ENCODE peak calls at places on chromosomes 5 and 9, in eight cellular contexts. X is uterus, P is GM23248, V is left lung, A is A673, H is foreskin fibroblast, Q is BE2C, W is astrocyte of the spinal cord. R is an unnamed sample.

GRCh38 chr5:174159327-174160247 is 114.1 kb downstream of the NSG2 start:
- DNase-seq in V (no peak), H (peak), A (no peak), X (no peak), W (peak), P (peak), Q (no peak), R (no peak)

GRCh38 chr9:125146247-125146646 is 2.9 kb upstream of the SCAI start:
- DNase-seq in P (peak), V (no peak), A (no peak), X (no peak), H (peak), Q (no peak), W (peak), R (no peak)

GRCh38 chr5:168649306-168649705 is 70.1 kb upstream of the PANK3 start:
- DNase-seq in V (no peak), H (peak), W (no peak), X (no peak), A (no peak), P (peak), Q (no peak), R (no peak)

GRCh38 chr5:143560378-143560777 is 156.9 kb upstream of the NR3C1 start:
- DNase-seq in V (no peak), Q (no peak), A (no peak), H (no peak), W (no peak), X (no peak), P (no peak), R (no peak)

GRCh38 chr5:170300361-170301013 is 2.9 kb upstream of the LCP2 start:
- DNase-seq in W (no peak), H (no peak), Q (no peak), V (peak), P (no peak), A (no peak), X (no peak), R (no peak)

GRCh38 chr5:39947657-39948056 is 522.9 kb upstream of the DAB2 start:
- DNase-seq in P (peak), A (no peak), Q (no peak), W (peak), H (no peak), V (no peak), X (no peak), R (no peak)

GRCh38 chr9:114954986-114955623 is 24.7 kb upstream of the TNFSF8 start:
- DNase-seq in W (no peak), A (no peak), P (no peak), X (no peak), Q (no peak), V (no peak), H (no peak), R (no peak)

GRCh38 chr9:94840738-94841137 is 114.2 kb downstream of the AOPEP start:
- DNase-seq in A (no peak), P (no peak), Q (no peak), W (no peak), X (no peak), V (no peak), H (no peak), R (no peak)

GRCh38 chr5:10691826-10692785 is 68.9 kb downstream of the DAP start:
- DNase-seq in P (peak), V (no peak), X (no peak), H (peak), Q (no peak), A (no peak), W (peak), R (no peak)

GRCh38 chr9:34623386-34624235 is 3.3 kb upstream of the DCTN3 start:
- DNase-seq in Q (no peak), V (no peak), X (no peak), W (no peak), P (no peak), A (no peak), H (no peak), R (no peak)

GRCh38 chr5:121630402-121630801 is 221.3 kb upstream of the FTMT start:
- DNase-seq in X (no peak), A (peak), Q (peak), V (no peak), H (peak), W (peak), P (peak), R (no peak)

GRCh38 chr5:140014751-140015150 is 28.3 kb downstream of the NRG2 start:
- DNase-seq in Q (no peak), W (no peak), H (no peak), V (no peak), P (no peak), X (no peak), A (no peak), R (no peak)

GRCh38 chr9:84669293-84670105 is at the start of gene NTRK2:
- DNase-seq in W (peak), X (no peak), V (no peak), P (peak), A (peak), Q (no peak), H (peak), R (no peak)

GRCh38 chr5:93967923-93968322 is 226.5 kb upstream of the POU5F2 start:
- DNase-seq in V (no peak), W (no peak), H (no peak), Q (no peak), P (no peak), X (no peak), A (no peak), R (no peak)

GRCh38 chr9:132078369-132079356 is 1.0 kb downstream of the MED27 start:
- DNase-seq in P (peak), V (no peak), X (no peak), W (peak), A (peak), H (peak), Q (peak), R (no peak)

GRCh38 chr9:21996858-21997257 is 2.3 kb downstream of the CDKN2B-AS1 start:
- DNase-seq in X (no peak), H (no peak), A (no peak), W (no peak), V (no peak), P (no peak), Q (no peak), R (no peak)

GRCh38 chr5:128436825-128437224 is 101.2 kb downstream of the FBN2 start:
- DNase-seq in A (no peak), P (peak), X (no peak), Q (no peak), W (peak), V (no peak), H (peak), R (no peak)

GRCh38 chr5:179187681-179188575 is 127.8 kb downstream of the ZNF354C start:
- DNase-seq in H (no peak), W (no peak), V (no peak), A (no peak), P (no peak), X (no peak), Q (peak), R (no peak)

GRCh38 chr9:38226491-38226951 is 157.5 kb upstream of the SHB start:
- DNase-seq in A (no peak), Q (peak), H (no peak), X (no peak), V (no peak), W (no peak), P (peak), R (peak)

GRCh38 chr9:75274781-75275180 is 186.5 kb downstream of the OSTF1 start:
- DNase-seq in V (no peak), H (no peak), W (no peak), X (no peak), P (no peak), A (no peak), Q (no peak), R (no peak)

GRCh38 chr9:104286792-104287191 is 192.7 kb downstream of the SMC2 start:
- DNase-seq in H (no peak), P (no peak), X (no peak), V (no peak), A (no peak), Q (no peak), W (no peak), R (no peak)

GRCh38 chr5:14174235-14174636 is 31.1 kb downstream of the TRIO start:
- DNase-seq in W (no peak), Q (no peak), A (peak), P (no peak), X (no peak), H (no peak), V (no peak), R (no peak)

GRCh38 chr5:610011-610743 is 2.0 kb upstream of the CEP72 start:
- DNase-seq in P (no peak), W (no peak), A (no peak), Q (no peak), H (no peak), X (no peak), V (peak), R (no peak)

GRCh38 chr5:20601678-20602100 is 613.7 kb upstream of the CDH18 start:
- DNase-seq in X (no peak), P (peak), A (peak), H (no peak), W (peak), V (no peak), Q (peak), R (no peak)

GRCh38 chr5:56259002-56259511 is 25.9 kb upstream of the ANKRD55 start:
- DNase-seq in X (no peak), A (no peak), Q (no peak), W (peak), P (peak), V (no peak), H (peak), R (no peak)

GRCh38 chr9:22401671-22402070 is 45.0 kb upstream of the DMRTA1 start:
- DNase-seq in Q (no peak), W (peak), V (no peak), A (no peak), X (no peak), H (no peak), P (no peak), R (no peak)

GRCh38 chr9:26603637-26604036 is 289.0 kb downstream of the CAAP1 start:
- DNase-seq in V (no peak), A (no peak), W (no peak), P (no peak), H (no peak), Q (no peak), X (no peak), R (no peak)

GRCh38 chr9:26605367-26605766 is 287.2 kb downstream of the CAAP1 start:
- DNase-seq in Q (no peak), W (no peak), V (peak), H (no peak), X (no peak), P (no peak), A (no peak), R (peak)

GRCh38 chr9:26604076-26604662 is 288.4 kb downstream of the CAAP1 start:
- DNase-seq in Q (no peak), P (no peak), H (no peak), V (no peak), W (no peak), A (no peak), X (no peak), R (no peak)
- H3K4me3 ChIP-seq in Q (no peak), P (no peak), H (no peak), V (no peak), W (no peak), A (no peak), X (no peak), R (no peak)

GRCh38 chr9:7912037-7912535 is 112.5 kb upstream of the DMAC1 start:
- DNase-seq in P (no peak), H (no peak), X (no peak), V (no peak), W (no peak), Q (no peak), A (no peak), R (no peak)
- H3K4me3 ChIP-seq in P (no peak), H (no peak), X (no peak), V (no peak), W (no peak), Q (no peak), A (no peak), R (no peak)

GRCh38 chr5:103562084-103562452 is 521 bp downstream of the NUDT12 start:
- DNase-seq in A (peak), Q (no peak), P (peak), W (no peak), V (peak), X (no peak), H (no peak), R (no peak)
- H3K4me3 ChIP-seq in A (peak), Q (peak), P (peak), W (peak), V (peak), X (peak), H (peak), R (peak)

DNA sequence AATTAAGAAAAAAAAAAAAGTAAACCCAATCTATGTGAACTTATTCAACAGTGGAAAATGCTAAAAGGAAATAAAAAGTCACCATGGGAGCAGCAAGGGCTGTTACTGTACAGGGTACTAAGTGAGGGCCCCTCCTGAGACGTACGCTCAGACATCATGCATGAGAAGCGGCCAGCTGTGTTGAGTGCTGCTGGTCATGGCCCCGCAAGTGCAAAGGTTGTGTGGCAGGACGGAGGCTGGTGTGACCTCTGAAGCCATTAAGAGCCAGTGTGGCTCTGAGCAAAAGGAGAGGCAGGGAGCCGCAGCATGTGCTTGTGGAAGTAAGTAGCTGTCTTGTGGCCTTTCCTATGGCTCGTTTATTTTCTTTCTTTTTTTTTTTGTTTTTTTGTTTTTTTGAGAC is 3.1 kb upstream of the ZNF79 start:
- DNase-seq in V (no peak), A (no peak), H (no peak), Q (no peak), W (no peak), P (no peak), X (no peak), R (no peak)
- H3K4me3 ChIP-seq in V (no peak), A (no peak), H (no peak), Q (no peak), W (no peak), P (no peak), X (no peak), R (no peak)

GRCh38 chr9:133945314-133945975 is 46.7 kb downstream of the VAV2 start:
- DNase-seq in H (no peak), X (no peak), V (no peak), W (no peak), Q (no peak), P (no peak), A (no peak), R (peak)

GRCh38 chr9:133944746-133945135 is 47.4 kb downstream of the VAV2 start:
- DNase-seq in V (no peak), W (peak), X (no peak), Q (peak), P (peak), A (no peak), H (peak), R (peak)

GRCh38 chr9:133946840-133947486 is 45.2 kb downstream of the VAV2 start:
- DNase-seq in V (no peak), A (no peak), Q (no peak), P (no peak), H (no peak), X (no peak), W (no peak), R (peak)

GRCh38 chr9:133948138-133948537 is 44.0 kb downstream of the VAV2 start:
- DNase-seq in H (no peak), X (no peak), P (no peak), A (no peak), W (no peak), Q (no peak), V (no peak), R (peak)

GRCh38 chr9:133945977-133946753 is 46.0 kb downstream of the VAV2 start:
- DNase-seq in A (no peak), W (no peak), H (no peak), V (no peak), Q (peak), P (no peak), X (no peak), R (peak)
- H3K4me3 ChIP-seq in A (no peak), W (no peak), H (no peak), V (no peak), Q (no peak), P (no peak), X (no peak), R (no peak)

GRCh38 chr5:43036409-43036808 is 3.7 kb downstream of the ANXA2R start:
- DNase-seq in X (no peak), A (no peak), H (no peak), P (no peak), V (no peak), W (no peak), Q (no peak), R (no peak)

GRCh38 chr5:43039115-43039467 is 1.0 kb downstream of the ANXA2R start:
- DNase-seq in P (no peak), A (no peak), Q (no peak), W (no peak), V (no peak), H (no peak), X (no peak), R (no peak)

GRCh38 chr5:43038523-43038989 is 1.6 kb downstream of the ANXA2R start:
- DNase-seq in Q (no peak), P (no peak), A (no peak), X (no peak), H (peak), W (peak), V (no peak), R (no peak)

GRCh38 chr5:43037929-43038510 is 2.1 kb downstream of the ANXA2R start:
- DNase-seq in X (no peak), P (peak), A (peak), H (peak), V (no peak), W (peak), Q (no peak), R (no peak)

DNA sequence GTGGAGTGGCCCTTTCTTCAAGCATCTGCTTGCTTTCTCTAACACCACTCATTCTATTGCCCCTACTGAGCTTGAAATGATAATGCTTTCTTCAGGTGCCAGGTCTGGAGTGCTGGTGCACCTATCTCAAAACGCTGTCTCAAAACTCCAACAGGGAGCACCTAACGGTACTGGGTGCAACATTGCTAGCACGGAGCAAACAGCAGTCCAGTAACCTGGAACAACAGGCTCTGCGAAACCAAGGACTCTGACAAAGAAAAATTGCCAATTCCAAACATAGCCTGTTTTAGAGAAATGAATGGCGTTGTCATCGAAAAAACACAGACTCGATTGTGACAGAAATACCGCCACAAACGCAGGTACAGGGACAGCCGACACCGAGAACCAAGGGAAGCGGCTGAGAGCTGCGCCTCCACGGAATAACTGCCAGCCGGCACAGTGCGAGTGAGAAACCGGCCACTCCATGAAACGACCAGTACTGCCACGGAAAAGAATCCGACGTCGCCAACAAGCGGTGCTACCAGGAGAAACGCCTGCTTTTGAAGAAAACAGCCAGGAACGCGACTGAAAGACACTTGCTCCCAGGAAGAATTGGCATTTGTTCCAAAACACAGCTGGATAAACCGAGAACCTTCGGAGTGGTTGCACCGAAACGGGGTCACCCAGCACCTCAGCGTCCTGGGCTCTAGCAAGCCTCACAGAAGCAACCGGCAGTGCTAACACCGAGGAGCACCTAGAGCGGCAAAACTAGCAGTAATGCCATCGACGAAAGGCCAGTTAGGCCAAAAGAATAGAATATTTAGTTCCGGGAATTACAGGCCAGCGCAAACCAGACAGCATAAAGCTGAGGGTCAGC is 3.0 kb downstream of the ANXA2R start:
- DNase-seq in Q (no peak), W (peak), H (peak), P (peak), A (no peak), X (no peak), V (no peak), R (peak)
- H3K4me3 ChIP-seq in Q (peak), W (peak), H (peak), P (peak), A (no peak), X (peak), V (peak), R (peak)

GRCh38 chr5:74285876-74286275 is 354.7 kb downstream of the ENC1 start:
- DNase-seq in X (no peak), V (no peak), P (no peak), H (no peak), Q (no peak), A (no peak), W (no peak), R (no peak)
- H3K4me3 ChIP-seq in X (no peak), V (no peak), P (no peak), H (no peak), Q (no peak), A (no peak), W (no peak), R (no peak)

GRCh38 chr9:130805510-130806387 is 29.3 kb upstream of the ABL1 start:
- DNase-seq in W (peak), V (no peak), H (peak), X (no peak), A (no peak), Q (no peak), P (peak), R (no peak)
- H3K4me3 ChIP-seq in W (no peak), V (no peak), H (no peak), X (no peak), A (no peak), Q (no peak), P (no peak), R (no peak)

GRCh38 chr9:91757802-91758201 is 192.2 kb downstream of the ROR2 start:
- DNase-seq in Q (no peak), A (no peak), V (no peak), W (no peak), X (no peak), H (no peak), P (no peak), R (no peak)
- H3K4me3 ChIP-seq in Q (no peak), A (no peak), V (no peak), W (no peak), X (no peak), H (no peak), P (no peak), R (no peak)

DNA sequence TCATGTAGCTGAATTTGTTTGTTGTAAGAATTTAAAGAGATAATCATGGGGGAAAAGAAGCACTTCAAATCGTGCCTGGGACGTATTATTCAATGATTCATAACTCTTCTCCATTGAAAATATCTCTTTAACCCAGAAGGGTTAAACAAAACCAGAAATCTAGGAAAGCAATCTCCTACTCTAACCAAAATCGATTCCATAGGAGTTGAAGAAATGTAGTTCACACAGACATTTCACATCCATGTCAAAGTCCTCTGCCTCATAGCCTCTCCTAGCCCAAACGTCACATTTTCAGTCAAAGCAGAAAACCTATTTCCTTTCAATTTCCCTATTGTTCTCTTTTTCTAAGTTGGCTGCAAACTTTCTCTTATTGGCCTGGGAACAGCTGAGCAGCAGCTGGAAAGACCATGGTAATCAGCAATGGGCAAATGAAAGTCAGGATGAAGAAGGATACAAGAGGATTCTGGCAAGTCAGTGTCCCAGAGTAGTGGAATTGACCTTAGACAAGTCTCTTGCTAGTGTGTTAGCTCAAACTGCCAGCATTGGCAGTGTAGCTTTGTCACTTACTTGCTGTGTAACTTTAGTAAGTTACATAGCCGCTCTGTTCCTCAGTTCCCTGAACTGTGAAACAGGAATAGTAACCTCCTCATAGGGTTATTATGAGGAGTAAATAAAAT is 3.8 kb downstream of the ALDH1A1 start:
- DNase-seq in P (no peak), V (no peak), X (no peak), W (no peak), H (no peak), Q (no peak), A (no peak), R (no peak)
- H3K4me3 ChIP-seq in P (no peak), V (no peak), X (peak), W (no peak), H (peak), Q (no peak), A (no peak), R (peak)

R was measured in upper lobe of right lung.